ENCODE peak calls at places on chromosomes 4 and X, in five cellular contexts. K is NCI-H2171, G is AML-193, R is T-helper 2 cell, P is T-helper 1 cell. F is an unnamed sample.

GRCh38 chrX:153802513-153803045 is 8.1 kb downstream of the SSR4 start:
- DNase-seq in R (no peak), P (no peak), K (no peak), G (no peak), F (no peak)

GRCh38 chrX:106862972-106863688 is 40.0 kb downstream of the RIPPLY1 start:
- DNase-seq in K (no peak), R (no peak), P (no peak), G (peak), F (peak)

GRCh38 chrX:13464599-13465275 is 104.7 kb upstream of the EGFL6 start:
- DNase-seq in G (no peak), K (no peak), P (no peak), R (no peak), F (no peak)

GRCh38 chrX:70226048-70226447 is 8.4 kb upstream of the AWAT1 start:
- DNase-seq in P (no peak), R (no peak), K (no peak), G (no peak), F (no peak)

GRCh38 chrX:114964374-114964773 is 53.0 kb downstream of the IL13RA2 start:
- DNase-seq in R (no peak), P (no peak), K (no peak), G (no peak), F (no peak)

GRCh38 chr4:6907658-6908191 is 1.9 kb upstream of the TBC1D14 start:
- DNase-seq in K (no peak), R (no peak), P (no peak), G (no peak), F (no peak)

GRCh38 chrX:14027031-14027430 is 2.7 kb downstream of the GEMIN8 start:
- DNase-seq in R (no peak), P (peak), G (no peak), K (no peak), F (no peak)

GRCh38 chr4:107247738-107248137 is 211.6 kb upstream of the DKK2 start:
- DNase-seq in P (no peak), K (no peak), R (no peak), G (no peak), F (no peak)

GRCh38 chr4:98473046-98473445 is 185.4 kb downstream of the TSPAN5 start:
- DNase-seq in P (no peak), R (no peak), G (no peak), K (no peak), F (no peak)

GRCh38 chr4:160403066-160403465 is 1300.2 kb downstream of the RAPGEF2 start:
- DNase-seq in G (no peak), P (no peak), K (no peak), R (no peak), F (no peak)

GRCh38 chr4:123649644-123650356 is 253.2 kb downstream of the SPRY1 start:
- DNase-seq in G (no peak), P (no peak), K (peak), R (no peak), F (no peak)

GRCh38 chrX:15524417-15524816 is 23.8 kb downstream of the BMX start:
- DNase-seq in K (no peak), G (no peak), R (no peak), P (no peak), F (no peak)

GRCh38 chrX:39518451-39519212 is 579.1 kb downstream of the BCOR start:
- DNase-seq in K (no peak), P (no peak), R (no peak), G (no peak), F (no peak)

GRCh38 chr4:48047421-48047844 is 30.9 kb downstream of the NIPAL1 start:
- DNase-seq in G (peak), P (peak), R (no peak), K (no peak), F (no peak)

GRCh38 chr4:139030614-139031235 is 15.1 kb downstream of the NOCT start:
- DNase-seq in P (peak), G (peak), R (peak), K (peak), F (peak)

GRCh38 chrX:101986571-101986970 is 54.7 kb upstream of the ZMAT1 start:
- DNase-seq in K (no peak), G (no peak), P (no peak), R (no peak), F (no peak)

GRCh38 chrX:20270557-20270880 is 3.8 kb upstream of the RPS6KA3 start:
- DNase-seq in G (no peak), K (no peak), R (no peak), P (no peak), F (no peak)

GRCh38 chrX:112211459-112211858 is 128.9 kb upstream of the TRPC5 start:
- DNase-seq in K (no peak), G (no peak), R (no peak), P (no peak), F (no peak)

GRCh38 chr4:105433421-105433820 is 40.4 kb downstream of the PPA2 start:
- DNase-seq in G (no peak), R (no peak), P (no peak), K (no peak), F (no peak)

GRCh38 chr4:41880022-41880837 is 55.0 kb upstream of the TMEM33 start:
- DNase-seq in R (no peak), P (no peak), K (no peak), G (no peak), F (no peak)

GRCh38 chr4:175376287-175376977 is 435.6 kb downstream of the GPM6A start:
- DNase-seq in P (no peak), G (no peak), R (no peak), K (no peak), F (no peak)

GRCh38 chrX:26651755-26652154 is 435.8 kb downstream of the MAGEB5 start:
- DNase-seq in K (no peak), G (no peak), P (no peak), R (no peak), F (no peak)

GRCh38 chr4:186719925-186720694 is 3.5 kb downstream of the FAT1 start:
- DNase-seq in P (no peak), G (no peak), K (no peak), R (no peak), F (no peak)

GRCh38 chrX:151710457-151710856 is 5.4 kb upstream of the FATE1 start:
- DNase-seq in R (no peak), G (no peak), P (no peak), K (no peak), F (no peak)

GRCh38 chr4:170071196-170071595 is 18.6 kb downstream of the AADAT start:
- DNase-seq in R (no peak), K (no peak), P (no peak), G (no peak), F (no peak)

GRCh38 chr4:158895797-158896442 is 127.1 kb downstream of the FNIP2 start:
- DNase-seq in R (no peak), P (no peak), K (no peak), G (no peak), F (no peak)

GRCh38 chrX:111131572-111131971 is 35.6 kb downstream of the PAK3 start:
- DNase-seq in G (no peak), K (no peak), R (no peak), P (no peak), F (no peak)

GRCh38 chr4:82017680-82018079 is 356.1 kb downstream of the HNRNPD start:
- DNase-seq in G (peak), K (no peak), R (no peak), P (no peak), F (no peak)

GRCh38 chr4:172865103-172865502 is 303.5 kb upstream of the GALNT7 start:
- DNase-seq in R (no peak), P (no peak), G (no peak), K (no peak), F (no peak)

GRCh38 chr4:156538651-156539285 is 432.8 kb downstream of the PDGFC start:
- DNase-seq in G (no peak), P (no peak), R (no peak), K (no peak), F (no peak)

GRCh38 chr4:89134775-89135319 is 23.5 kb downstream of the TIGD2 start:
- DNase-seq in G (no peak), R (no peak), K (no peak), P (no peak), F (no peak)

GRCh38 chrX:133190877-133191738 is 27.0 kb downstream of the TFDP3 start:
- DNase-seq in G (no peak), R (no peak), P (no peak), K (no peak), F (no peak)

GRCh38 chr4:78704981-78705757 is 71.0 kb upstream of the BMP2K start:
- DNase-seq in P (no peak), G (no peak), R (no peak), K (no peak), F (no peak)

F was measured in iPS DF 6.9.